ENCODE peak calls at places on chromosomes 11 and 22, in six cellular contexts. X, V, G, C, R and F are unnamed samples.

GRCh38 chr11:30535818-30536217 is 50.3 kb downstream of the MPPED2 start:
- DNase-seq in X (no peak), V (no peak), G (no peak), C (no peak), R (no peak), F (no peak)

GRCh38 chr22:38267086-38267485 is 5.7 kb downstream of the TMEM184B start:
- DNase-seq in X (no peak), G (no peak), R (no peak), C (no peak), V (peak), F (peak)

GRCh38 chr11:86790867-86791849 is 9.2 kb upstream of the PRSS23 start:
- DNase-seq in V (no peak), G (no peak), C (no peak), X (no peak), R (no peak), F (no peak)

GRCh38 chr22:49724030-49724892 is 103.4 kb downstream of the BRD1 start:
- DNase-seq in V (no peak), G (no peak), X (no peak), R (no peak), C (no peak), F (no peak)

GRCh38 chr11:32454993-32455392 is 19.7 kb upstream of the WT1 start:
- DNase-seq in V (no peak), C (no peak), R (no peak), X (no peak), G (no peak), F (no peak)

GRCh38 chr11:103849366-103849765 is 187.1 kb upstream of the DDI1 start:
- DNase-seq in C (peak), X (no peak), V (no peak), G (no peak), R (no peak), F (no peak)

GRCh38 chr11:35083181-35084061 is 55.5 kb upstream of the CD44 start:
- DNase-seq in C (peak), V (peak), R (peak), X (peak), G (peak), F (peak)

GRCh38 chr11:61985863-61986262 is 18.4 kb upstream of the FTH1 start:
- DNase-seq in R (peak), G (no peak), V (no peak), C (no peak), X (no peak), F (peak)

GRCh38 chr22:17284917-17285316 is 65.7 kb upstream of the ADA2 start:
- DNase-seq in G (no peak), X (no peak), V (peak), C (no peak), R (no peak), F (no peak)

GRCh38 chr11:45238724-45239123 is 47.4 kb downstream of the SYT13 start:
- DNase-seq in G (no peak), C (no peak), V (no peak), X (no peak), R (no peak), F (no peak)

GRCh38 chr11:117387992-117388765 is 60.5 kb downstream of the CEP164 start:
- DNase-seq in V (no peak), G (no peak), C (no peak), X (no peak), R (no peak), F (no peak)

GRCh38 chr11:70322653-70323052 is 52.2 kb downstream of the PPFIA1 start:
- DNase-seq in R (no peak), G (no peak), X (no peak), V (no peak), C (no peak), F (no peak)

GRCh38 chr11:35796542-35796941 is 134.0 kb downstream of the TRIM44 start:
- DNase-seq in X (no peak), G (no peak), V (no peak), R (no peak), C (no peak), F (no peak)

GRCh38 chr11:130480721-130481140 is 32.3 kb downstream of the ADAMTS15 start:
- DNase-seq in C (no peak), G (no peak), X (no peak), R (no peak), V (no peak), F (no peak)

GRCh38 chr11:61418136-61418535 is 11.6 kb downstream of the CPSF7 start:
- DNase-seq in X (no peak), V (no peak), R (no peak), C (no peak), G (no peak), F (no peak)

GRCh38 chr22:30602049-30602448 is 4.9 kb upstream of the TCN2 start:
- DNase-seq in X (no peak), V (no peak), R (peak), C (no peak), G (no peak), F (no peak)

GRCh38 chr11:123544631-123545375 is 109.6 kb downstream of the SCN3B start:
- DNase-seq in V (peak), X (no peak), G (no peak), R (no peak), C (no peak), F (peak)

GRCh38 chr22:33969052-33969451 is 48.8 kb upstream of the LARGE1 start:
- DNase-seq in R (no peak), G (no peak), C (no peak), X (no peak), V (no peak), F (no peak)

DNA sequence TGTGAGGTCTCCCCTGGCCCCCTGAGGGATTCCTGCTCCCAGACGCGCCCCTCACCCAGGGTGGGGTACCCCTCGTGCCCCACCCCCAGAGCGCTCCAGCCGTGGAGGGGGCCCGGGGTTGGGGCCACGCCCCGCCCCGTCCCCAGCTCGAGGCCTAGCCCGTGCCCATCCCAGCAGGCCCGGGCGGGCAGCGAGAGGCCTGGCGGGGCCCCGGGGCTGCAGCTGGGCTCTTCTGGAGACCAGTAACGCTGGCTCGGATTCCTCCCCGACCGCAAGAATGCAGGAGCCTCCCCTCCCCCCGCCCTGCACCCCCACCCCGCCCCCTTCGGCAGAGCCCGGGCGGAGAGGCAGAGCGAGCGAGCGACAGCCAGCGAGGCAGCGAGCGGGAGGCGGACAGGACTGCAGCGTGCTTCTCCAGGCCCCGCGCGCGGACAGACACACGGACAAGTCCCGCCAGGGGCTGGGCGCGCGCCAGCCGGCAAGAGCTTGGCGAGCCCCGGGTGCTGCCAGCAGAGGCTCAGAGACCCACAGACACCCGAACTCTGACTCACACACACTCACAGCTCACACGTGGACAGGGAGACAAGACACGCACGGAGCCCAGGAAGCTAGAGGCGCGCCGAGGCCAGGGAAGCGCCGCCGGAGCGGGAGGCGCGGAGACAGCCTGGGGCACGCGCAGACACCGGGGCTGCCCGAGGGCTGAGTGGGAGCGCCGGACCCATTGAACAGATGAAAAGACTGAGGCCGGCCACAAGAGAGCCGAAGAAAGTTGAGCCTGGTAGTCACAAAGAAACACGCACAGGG is 15.2 kb downstream of the BCL9L start:
- DNase-seq in V (peak), X (peak), G (no peak), C (peak), R (peak), F (peak)
- TF ChIP-seq POLR2A in V (peak), X (no peak), G (no peak), C (no peak), R (peak), F (no peak)

DNA sequence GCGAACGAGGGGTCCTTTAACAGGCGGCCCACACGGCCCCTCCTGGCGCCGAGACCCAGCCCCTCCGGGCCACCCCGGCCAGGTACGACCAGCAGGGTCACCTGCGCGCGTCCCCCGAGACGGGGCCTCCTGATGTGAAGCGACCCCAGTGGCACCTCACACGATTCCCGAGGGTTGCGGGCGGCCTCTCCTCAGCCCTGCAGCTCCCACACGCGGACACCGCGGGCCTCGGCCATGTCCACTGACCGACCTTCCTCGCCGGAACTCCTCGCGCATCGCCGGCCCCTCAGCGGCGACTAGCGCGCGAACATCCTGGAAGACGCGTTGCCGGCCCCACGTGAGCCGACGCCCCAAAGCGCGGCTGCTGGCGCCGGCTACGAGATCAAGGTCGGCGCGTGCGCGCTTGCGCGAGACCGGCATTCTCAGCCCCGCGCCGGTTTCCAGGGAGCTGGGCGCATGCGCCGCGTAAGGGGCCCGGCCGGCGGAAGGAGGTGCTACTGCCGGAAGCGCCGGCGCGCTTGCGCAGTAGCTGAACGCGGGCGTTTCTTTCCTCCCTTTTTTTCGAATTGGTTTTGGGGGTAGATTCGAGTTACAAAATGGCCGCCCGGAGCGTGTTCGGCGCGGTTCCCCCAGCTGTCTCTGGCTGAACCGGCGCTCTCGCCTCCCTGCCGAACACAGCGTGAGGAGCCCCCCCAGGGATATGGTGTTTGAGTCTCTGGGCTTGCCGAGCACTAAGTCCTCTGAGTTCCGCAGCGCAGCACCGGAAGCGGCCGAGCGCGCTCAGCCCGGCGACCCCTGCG is at the start of gene NUP50:
- DNase-seq in C (peak), X (peak), G (peak), V (peak), R (peak), F (peak)
- TF ChIP-seq POLR2A in C (no peak), X (peak), G (peak), V (peak), R (peak), F (peak)

GRCh38 chr22:23180301-23180892 is at the start of gene BCR:
- DNase-seq in C (no peak), V (peak), R (peak), G (peak), X (peak), F (peak)
- TF ChIP-seq POLR2A in C (no peak), V (peak), R (peak), G (no peak), X (no peak), F (no peak)

GRCh38 chr11:59358020-59358419 is 675 bp upstream of the OR5AN1 start:
- DNase-seq in R (no peak), V (no peak), G (no peak), C (no peak), X (no peak), F (no peak)

GRCh38 chr11:59358595-59358994 is at the start of gene OR5AN1:
- DNase-seq in V (no peak), X (no peak), G (no peak), R (no peak), C (no peak), F (no peak)

GRCh38 chr11:59356561-59356960 is 2.1 kb upstream of the OR5AN1 start:
- DNase-seq in R (no peak), V (no peak), C (no peak), G (no peak), X (no peak), F (no peak)
- TF ChIP-seq POLR2A in R (no peak), V (no peak), C (no peak), G (no peak), X (no peak), F (no peak)

GRCh38 chr11:67508486-67509121 is 642 bp upstream of the CDK2AP2 start:
- DNase-seq in C (peak), G (peak), X (peak), R (peak), V (peak), F (peak)

GRCh38 chr11:67507242-67507890 is 596 bp downstream of the CDK2AP2 start:
- DNase-seq in C (peak), R (peak), X (peak), V (peak), G (no peak), F (peak)

GRCh38 chr11:67510023-67510345 is 2.0 kb upstream of the CDK2AP2 start:
- DNase-seq in C (no peak), R (no peak), G (no peak), X (no peak), V (no peak), F (no peak)

GRCh38 chr11:67506426-67507032 is 1.4 kb upstream of the PITPNM1 start:
- DNase-seq in X (peak), C (no peak), V (no peak), G (no peak), R (peak), F (no peak)

DNA sequence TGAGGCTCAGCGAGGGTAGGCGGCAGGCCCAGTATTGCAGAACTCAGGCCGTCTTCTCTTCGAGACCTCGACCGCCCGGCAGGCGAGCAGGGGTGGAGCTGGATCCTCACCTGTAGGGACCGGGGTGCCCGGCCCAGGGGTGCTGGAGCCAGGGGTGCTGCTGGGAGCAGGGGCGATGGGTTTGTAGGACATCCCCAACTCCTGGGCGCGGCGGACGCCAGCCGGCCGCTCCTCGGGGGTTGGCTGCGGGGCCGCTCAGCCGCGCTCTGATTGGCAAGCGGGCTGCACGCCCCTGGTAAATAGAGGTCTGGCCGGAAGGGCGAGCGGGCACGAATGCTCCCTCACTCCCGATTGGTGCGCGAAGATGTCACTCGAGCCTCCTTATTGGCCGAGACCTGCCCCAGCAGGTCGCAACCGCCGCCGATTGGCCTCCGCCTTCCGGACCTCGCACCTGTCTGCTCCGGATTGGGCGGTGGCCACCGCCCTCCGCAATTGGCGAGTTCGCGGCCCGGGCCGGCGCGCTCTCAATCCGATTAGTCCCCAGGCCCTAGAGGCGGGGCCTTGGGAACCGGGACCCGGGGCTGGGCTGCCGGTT is at the start of gene CDK2AP2:
- DNase-seq in G (peak), C (peak), X (peak), V (peak), R (peak), F (peak)
- TF ChIP-seq POLR2A in G (peak), C (peak), X (peak), V (peak), R (peak), F (peak)

DNA sequence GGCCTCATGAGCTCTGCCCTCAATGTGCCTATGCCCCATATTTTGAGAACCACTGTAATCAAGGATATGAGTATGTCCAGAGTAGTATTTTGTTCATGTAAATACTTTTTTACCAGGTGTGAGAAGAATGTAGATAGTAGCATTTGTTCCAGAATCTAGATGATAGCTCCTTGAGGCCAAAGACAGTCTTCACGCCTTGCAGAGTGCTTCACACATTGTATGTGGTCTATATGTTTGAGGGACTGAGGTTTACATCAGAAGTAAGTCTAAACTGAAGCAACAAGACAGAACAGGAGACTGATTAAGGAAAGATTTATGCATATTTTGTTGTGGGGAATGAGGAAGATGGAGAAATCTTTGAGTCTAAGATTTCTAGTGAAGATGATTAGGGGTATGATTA is 12.5 kb downstream of the CEP57 start:
- DNase-seq in G (no peak), C (no peak), V (no peak), R (no peak), X (no peak), F (no peak)
- TF ChIP-seq POLR2A in G (no peak), C (no peak), V (no peak), R (no peak), X (no peak), F (no peak)

GRCh38 chr11:12989428-12990242 is 19.5 kb upstream of the RASSF10 start:
- DNase-seq in X (no peak), V (no peak), G (no peak), R (no peak), C (no peak), F (no peak)
- TF ChIP-seq POLR2A in X (no peak), V (no peak), G (no peak), R (no peak), C (no peak), F (no peak)

GRCh38 chr11:19625438-19625837 is 87.2 kb upstream of the NAV2 start:
- DNase-seq in X (no peak), R (no peak), C (no peak), G (no peak), V (no peak), F (no peak)
- TF ChIP-seq POLR2A in X (no peak), R (no peak), C (no peak), G (no peak), V (no peak), F (no peak)